ENCODE peak calls at places on chromosomes 12 and 14, in eight cellular contexts. N, Y, A, G, T, E, C and Q are unnamed samples.

GRCh38 chr12:132597333-132598283 is 12.8 kb downstream of the LRCOL1 start:
- DNase-seq in G (no peak), N (no peak), T (no peak), C (peak; percentile 23), Y (no peak), E (no peak), A (peak; percentile 53), Q (no peak)

GRCh38 chr14:65937079-65937803 is 524.7 kb downstream of the FUT8 start:
- DNase-seq in G (no peak), A (no peak), E (no peak), T (no peak), N (no peak), C (no peak), Y (no peak), Q (no peak)

GRCh38 chr14:87615822-87616679 is 376.9 kb downstream of the GALC start:
- DNase-seq in Y (no peak), C (peak; percentile 19), A (no peak), E (peak; percentile 63), N (no peak), T (peak; percentile 14), G (peak; percentile 8), Q (peak; percentile 38)

GRCh38 chr12:30508205-30508967 is 187.3 kb downstream of the IPO8 start:
- DNase-seq in E (no peak), C (no peak), A (no peak), Y (no peak), T (no peak), N (no peak), G (no peak), Q (no peak)

GRCh38 chr12:50033317-50033679 is 8.0 kb upstream of the RACGAP1 start:
- DNase-seq in E (no peak), C (no peak), G (no peak), T (no peak), N (no peak), A (no peak), Y (peak; percentile 25), Q (no peak)

GRCh38 chr14:101502761-101503392 is 58.4 kb upstream of the DIO3 start:
- DNase-seq in E (no peak), N (no peak), A (no peak), Y (no peak), G (no peak), C (no peak), T (peak; percentile 2), Q (no peak)

GRCh38 chr12:5516781-5517180 is 84.9 kb downstream of the NTF3 start:
- DNase-seq in N (no peak), A (no peak), G (no peak), Y (no peak), C (no peak), E (no peak), T (no peak), Q (no peak)

GRCh38 chr14:50837850-50838470 is 7.0 kb upstream of the NIN start:
- DNase-seq in T (no peak), N (no peak), G (no peak), Y (no peak), A (no peak), C (no peak), E (no peak), Q (no peak)

GRCh38 chr14:20848316-20848954 is 42.8 kb upstream of the RNASE3 start:
- DNase-seq in Y (no peak), T (no peak), A (no peak), G (no peak), C (peak; percentile 19), N (no peak), E (peak; percentile 19), Q (no peak)

GRCh38 chr14:94643316-94644101 is 31.3 kb downstream of the SERPINA3 start:
- DNase-seq in A (no peak), Y (no peak), G (no peak), T (no peak), E (no peak), C (no peak), N (no peak), Q (no peak)

GRCh38 chr14:94127330-94127729 is 2.1 kb downstream of the IFI27L2 start:
- DNase-seq in A (no peak), Y (no peak), C (no peak), T (no peak), E (no peak), G (no peak), N (no peak), Q (no peak)

GRCh38 chr12:123543541-123543940 is 10.0 kb upstream of the RILPL1 start:
- DNase-seq in A (no peak), Y (no peak), T (no peak), G (no peak), N (no peak), E (no peak), C (no peak), Q (no peak)

GRCh38 chr12:11650697-11651281 is 1.3 kb downstream of the ETV6 start:
- DNase-seq in Y (no peak), G (peak; percentile 15), E (no peak), A (peak; percentile 68), N (no peak), C (peak; percentile 37), T (no peak), Q (no peak)

GRCh38 chr12:58529897-58530296 is 390.4 kb downstream of the LRIG3 start:
- DNase-seq in T (no peak), G (no peak), A (no peak), C (peak; percentile 97), Y (no peak), N (no peak), E (no peak), Q (no peak)

GRCh38 chr14:106166232-106166631 is 639.8 kb downstream of the TMEM121 start:
- DNase-seq in T (no peak), C (no peak), Y (no peak), N (no peak), E (no peak), G (no peak), A (no peak), Q (no peak)

GRCh38 chr12:38488866-38489265 is 172.3 kb downstream of the ALG10B start:
- DNase-seq in T (no peak), G (no peak), C (no peak), N (no peak), Y (no peak), E (no peak), A (no peak), Q (no peak)

GRCh38 chr12:28568709-28569108 is 378.5 kb downstream of the CCDC91 start:
- DNase-seq in G (no peak), T (no peak), A (no peak), E (no peak), Y (no peak), N (no peak), C (no peak), Q (no peak)

GRCh38 chr12:17304503-17305347 is 698.8 kb upstream of the LMO3 start:
- DNase-seq in N (no peak), T (no peak), E (no peak), Y (no peak), G (no peak), C (no peak), A (no peak), Q (no peak)

GRCh38 chr14:69672372-69672771 is 61.0 kb downstream of the SUSD6 start:
- DNase-seq in A (no peak), E (no peak), C (no peak), T (no peak), Y (peak; percentile 42), N (no peak), G (no peak), Q (no peak)
- H3K4me1 ChIP-seq in A (no peaks in the 10 kb centered on the region), E (peaks cover 61% of the 10 kb centered on the region), C (peaks cover 6% of the 10 kb centered on the region), T (peaks cover 49% of the 10 kb centered on the region), Y (peaks cover 38% of the 10 kb centered on the region), N (peaks cover 27% of the 10 kb centered on the region), G (peaks cover 75% of the 10 kb centered on the region), Q (peaks cover 92% of the 10 kb centered on the region)

GRCh38 chr12:99810718-99811593 is 163.4 kb downstream of the GARIN6 start:
- DNase-seq in C (peak; percentile 18), A (peak; percentile 57), Y (no peak), G (no peak), N (no peak), E (no peak), T (no peak), Q (no peak)
- TF ChIP-seq CTCF in C (peak; percentile 33), A (no peak), Y (no peak), G (peak; percentile 18), N (no peak), E (no peak), T (no peak), Q (peak; percentile 6)

GRCh38 chr14:24160850-24161804 is at the start of gene IRF9:
- DNase-seq in G (peak; percentile 98), T (peak; percentile 98), N (peak; percentile 64), C (peak; percentile 91), Y (peak; percentile 99), E (peak; percentile 97), A (peak; percentile 97), Q (peak; percentile 95)
- TF ChIP-seq POLR2A in G (peak; percentile 75), T (peak; percentile 28), N (no peak), C (peak; percentile 54), Y (peak; percentile 80), E (peak; percentile 81), A (peak; percentile 88), Q (peak; percentile 59)

GRCh38 chr14:96579855-96580254 is 77.7 kb downstream of the PAPOLA start:
- DNase-seq in C (no peak), N (no peak), T (no peak), A (no peak), E (no peak), G (no peak), Y (no peak), Q (no peak)

GRCh38 chr14:96578619-96579018 is 76.4 kb downstream of the PAPOLA start:
- DNase-seq in T (no peak), A (no peak), E (no peak), C (no peak), G (no peak), N (no peak), Y (no peak), Q (no peak)

GRCh38 chr14:96581026-96581425 is 78.8 kb downstream of the PAPOLA start:
- DNase-seq in T (no peak), Y (no peak), G (no peak), E (no peak), C (no peak), N (no peak), A (no peak), Q (no peak)

GRCh38 chr14:96576937-96577336 is 74.8 kb downstream of the PAPOLA start:
- DNase-seq in E (no peak), Y (no peak), G (no peak), C (no peak), N (no peak), T (no peak), A (no peak), Q (no peak)

DNA sequence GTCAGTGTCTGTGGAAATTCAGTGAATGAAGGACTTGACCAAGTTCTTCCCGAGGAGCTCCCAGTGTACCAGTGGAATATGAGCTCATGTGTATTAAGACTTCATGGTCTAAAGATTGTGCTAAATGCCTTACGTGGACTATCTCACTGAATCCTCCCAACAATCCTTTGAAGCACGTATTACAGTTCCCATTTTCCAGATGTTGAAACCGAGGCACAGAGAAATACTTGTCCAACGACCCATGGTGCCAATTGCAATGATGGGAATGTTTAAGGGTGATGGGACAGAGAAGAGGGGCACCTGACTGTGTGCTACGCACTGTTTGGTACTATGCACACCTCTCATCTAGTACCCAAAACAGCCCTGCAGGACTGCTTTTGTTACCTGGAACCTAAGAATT is 77.2 kb downstream of the PAPOLA start:
- DNase-seq in G (no peak), N (no peak), A (no peak), E (no peak), Y (no peak), T (no peak), C (no peak), Q (no peak)
- H3K4me1 ChIP-seq in G (peaks cover 5% of the 10 kb centered on the region), N (no peaks in the 10 kb centered on the region), A (no peaks in the 10 kb centered on the region), E (peaks cover 10% of the 10 kb centered on the region), Y (no peaks in the 10 kb centered on the region), T (no peaks in the 10 kb centered on the region), C (peaks cover 2% of the 10 kb centered on the region), Q (peaks cover 9% of the 10 kb centered on the region)

GRCh38 chr12:109203480-109203879 is 87.1 kb downstream of the ACACB start:
- DNase-seq in N (no peak), G (no peak), T (no peak), A (no peak), C (no peak), Y (no peak), E (no peak), Q (no peak)
- TF ChIP-seq CTCF in N (no peak), G (no peak), T (no peak), A (no peak), C (no peak), Y (no peak), E (no peak), Q (no peak)